ENCODE peak calls at places on chromosomes 2 and 18, in four cellular contexts. R is SK-N-SH, N is HepG2, P is K562. Z is an unnamed sample.

GRCh38 chr2:226652983-226653765 is 146.4 kb downstream of the IRS1 start:
- DNase-seq in R (no peak), N (no peak), P (no peak), Z (no peak)

GRCh38 chr18:48589797-48590519 is 51.1 kb downstream of the CTIF start:
- DNase-seq in R (peak), N (no peak), P (no peak), Z (no peak)

GRCh38 chr2:183123117-183123958 is 905 bp upstream of the NUP35 start:
- DNase-seq in R (peak), N (no peak), P (no peak), Z (no peak)

GRCh38 chr2:72140621-72140960 is 7.1 kb downstream of the CYP26B1 start:
- DNase-seq in R (peak), N (no peak), P (no peak), Z (no peak)

GRCh38 chr2:230930149-230930780 is 5.2 kb upstream of the GPR55 start:
- DNase-seq in R (no peak), N (no peak), P (no peak), Z (no peak)

GRCh38 chr2:98037666-98038339 is 42.1 kb upstream of the TMEM131 start:
- DNase-seq in R (no peak), N (no peak), P (no peak), Z (no peak)

GRCh38 chr2:138391956-138392355 is 109.6 kb upstream of the SPOPL start:
- DNase-seq in R (no peak), N (no peak), P (no peak), Z (no peak)

GRCh38 chr2:200467806-200468686 is 41.8 kb downstream of the KCTD18 start:
- DNase-seq in R (no peak), N (no peak), P (no peak), Z (no peak)

DNA sequence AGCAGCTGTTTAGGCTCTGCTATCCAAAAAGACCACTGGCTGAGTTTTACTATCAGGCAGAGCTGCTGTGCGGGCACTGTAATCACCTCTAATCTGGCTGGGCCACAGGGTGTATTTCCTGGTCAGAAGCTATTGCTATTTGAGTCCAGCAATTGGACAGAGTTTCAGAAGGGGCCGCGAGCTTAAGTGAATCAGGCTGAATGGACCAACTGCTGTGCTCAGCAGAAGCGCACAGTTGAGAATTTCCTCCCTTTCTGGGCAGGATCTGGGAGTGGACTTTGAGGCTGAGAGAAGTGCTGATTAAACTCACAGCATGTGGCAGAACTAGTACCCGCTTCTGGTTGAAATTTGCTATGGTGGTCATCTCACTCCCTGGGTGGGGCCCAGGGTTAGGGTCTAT is 251.8 kb downstream of the INSIG2 start:
- DNase-seq in R (no peak), N (no peak), P (no peak), Z (no peak)
- TF ChIP-seq REST in R (no peak), N (no peak), P (no peak), Z (no peak)

DNA sequence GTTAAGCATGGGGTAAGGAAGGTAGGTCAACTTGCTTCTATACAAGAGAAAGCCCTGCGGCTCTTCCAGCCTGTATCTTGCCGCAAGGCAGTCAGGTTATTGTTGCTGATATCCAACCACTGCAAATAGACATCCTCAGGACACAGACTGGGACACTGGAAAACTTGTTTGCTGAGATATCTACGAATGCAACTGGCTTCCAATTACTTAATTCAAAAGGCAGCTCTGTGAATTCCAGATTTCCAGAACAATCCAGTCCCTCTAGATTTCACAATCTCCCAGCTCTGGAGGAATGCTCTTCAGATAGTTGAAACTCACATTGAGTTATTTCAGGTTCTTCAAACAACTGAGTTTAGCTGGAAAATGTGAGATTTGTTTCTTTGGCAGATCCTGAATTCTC is 34.6 kb upstream of the SP9 start:
- DNase-seq in R (no peak), N (peak), P (no peak), Z (no peak)
- TF ChIP-seq GABPA in R (no peak), N (no peak), P (no peak), Z (no peak)

GRCh38 chr18:32840962-32841361 is 68.1 kb upstream of the KLHL14 start:
- DNase-seq in R (no peak), N (no peak), P (no peak), Z (no peak)
- TF ChIP-seq REST in R (no peak), N (no peak), P (no peak), Z (no peak)

GRCh38 chr2:150327546-150328495 is 159.6 kb downstream of the RND3 start:
- DNase-seq in R (peak), N (no peak), P (no peak), Z (no peak)

GRCh38 chr2:150320623-150321022 is 166.8 kb downstream of the RND3 start:
- DNase-seq in R (no peak), N (no peak), P (no peak), Z (no peak)

GRCh38 chr2:150319632-150320555 is 167.6 kb downstream of the RND3 start:
- DNase-seq in R (no peak), N (no peak), P (no peak), Z (no peak)

DNA sequence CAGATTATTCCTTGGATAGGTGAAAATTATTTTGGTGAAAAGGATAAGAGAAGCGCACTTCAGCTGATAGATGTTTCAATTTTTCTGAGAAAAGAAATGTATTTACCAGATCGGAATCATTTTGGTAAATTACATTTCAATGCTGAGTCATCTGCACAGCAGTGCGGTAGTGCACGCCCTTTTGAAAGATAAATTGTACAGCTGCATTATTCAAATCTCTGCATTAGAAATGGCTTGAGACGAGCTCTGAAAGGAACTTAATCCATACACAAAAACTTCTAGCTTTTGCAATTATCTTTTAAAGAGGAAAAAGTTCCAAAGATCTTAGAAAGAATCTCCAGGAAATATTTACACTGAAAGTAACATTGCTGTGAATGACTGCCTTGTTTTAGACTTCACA is 161.8 kb downstream of the RND3 start:
- DNase-seq in R (no peak), N (no peak), P (no peak), Z (no peak)
- TF ChIP-seq GABPA in R (no peak), N (no peak), P (no peak), Z (no peak)

GRCh38 chr2:109005686-109006204 is 16.7 kb upstream of the EDAR start:
- DNase-seq in R (no peak), N (no peak), P (peak), Z (no peak)
- TF ChIP-seq REST in R (no peak), N (no peak), P (no peak), Z (no peak)

GRCh38 chr2:151945186-151945585 is 117.0 kb upstream of the ARL5A start:
- DNase-seq in R (no peak), N (no peak), P (no peak), Z (no peak)
- TF ChIP-seq GABPA in R (no peak), N (no peak), P (no peak), Z (no peak)

DNA sequence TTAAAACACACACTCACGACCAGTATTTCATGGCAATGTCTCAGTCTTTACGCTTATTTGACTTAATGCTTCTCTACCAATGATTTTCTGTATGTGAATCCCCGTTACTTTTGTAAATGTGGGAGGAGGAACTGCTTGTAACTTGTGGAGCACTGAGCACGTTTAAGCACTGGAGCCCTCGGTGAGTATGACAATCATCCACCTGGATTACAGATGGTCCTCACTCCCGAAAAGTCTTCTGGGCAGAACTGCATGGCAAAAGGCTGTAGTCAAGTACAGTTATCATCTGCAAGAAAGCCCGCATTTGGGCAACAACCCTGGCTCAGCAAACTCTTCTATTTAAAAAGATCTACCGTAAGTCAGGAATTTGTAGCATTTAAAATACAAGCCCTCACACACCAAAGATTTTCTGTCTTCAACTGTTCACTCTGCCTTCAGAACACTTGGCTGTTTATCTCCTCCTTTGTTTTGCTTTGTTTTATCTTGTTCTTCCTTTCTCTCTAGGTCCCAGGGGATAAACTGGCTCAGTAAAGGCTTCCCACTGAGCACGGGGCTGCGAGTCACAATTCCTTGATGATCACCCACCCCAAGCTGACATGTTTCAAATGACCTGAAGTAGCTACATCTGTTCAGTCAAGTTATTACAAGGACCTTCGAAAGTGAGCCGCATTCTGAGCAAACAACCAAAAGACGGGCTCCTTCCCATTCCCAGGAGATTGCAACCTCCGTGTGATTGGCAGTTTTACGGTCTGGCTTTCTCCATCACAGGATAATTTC is 102.2 kb downstream of the DLGAP1 start:
- DNase-seq in R (no peak), N (no peak), P (no peak), Z (no peak)
- TF ChIP-seq REST in R (no peak), N (no peak), P (no peak), Z (no peak)

GRCh38 chr2:43019025-43019367 is 207.4 kb downstream of the ZFP36L2 start:
- DNase-seq in R (no peak), N (no peak), P (no peak), Z (no peak)

GRCh38 chr2:43020296-43020695 is 206.1 kb downstream of the ZFP36L2 start:
- DNase-seq in R (no peak), N (no peak), P (no peak), Z (no peak)

GRCh38 chr2:43020990-43021677 is 205.3 kb downstream of the ZFP36L2 start:
- DNase-seq in R (no peak), N (no peak), P (no peak), Z (peak)

GRCh38 chr2:43019536-43020183 is 206.7 kb downstream of the ZFP36L2 start:
- DNase-seq in R (no peak), N (no peak), P (no peak), Z (no peak)

GRCh38 chr2:43018179-43019024 is 208.0 kb downstream of the ZFP36L2 start:
- DNase-seq in R (no peak), N (peak), P (no peak), Z (peak)
- TF ChIP-seq GABPA in R (no peak), N (no peak), P (no peak), Z (no peak)

GRCh38 chr18:77203071-77203470 is 46.6 kb upstream of the GALR1 start:
- DNase-seq in R (no peak), N (no peak), P (no peak), Z (no peak)
- TF ChIP-seq REST in R (peak), N (peak), P (peak), Z (peak)